ENCODE peak calls at places on chromosomes 16 and 17, in seven cellular contexts. R is GM12878, H is sigmoid colon, W is suprapubic skin, Q is prostate gland, X is SK-N-MC, J is transverse colon. F is an unnamed sample.

GRCh38 chr17:51630101-51630671 is 369.8 kb downstream of the UTP18 start:
- DNase-seq in R (no peak), H (no peak), W (no peak), Q (peak), X (no peak), J (no peak), F (no peak)

GRCh38 chr16:77531741-77532140 is 96.9 kb upstream of the ADAMTS18 start:
- DNase-seq in R (no peak), H (no peak), W (no peak), Q (no peak), X (no peak), J (no peak), F (no peak)

GRCh38 chr17:49343273-49343672 is 18.8 kb downstream of the ZNF652 start:
- DNase-seq in R (no peak), H (no peak), W (no peak), Q (no peak), X (no peak), J (no peak), F (no peak)

GRCh38 chr16:30715777-30716445 is 16.9 kb downstream of the SRCAP start:
- DNase-seq in R (no peak), H (no peak), W (no peak), Q (no peak), X (no peak), J (no peak), F (peak)

GRCh38 chr16:81645303-81645702 is 133.8 kb upstream of the PLCG2 start:
- DNase-seq in R (no peak), H (peak), W (peak), Q (peak), X (no peak), J (peak), F (peak)

GRCh38 chr16:89322381-89323119 is 105.0 kb downstream of the ZNF778 start:
- DNase-seq in R (no peak), H (peak), W (peak), Q (no peak), X (no peak), J (no peak), F (peak)

GRCh38 chr17:33732116-33732515 is 439.0 kb upstream of the ASIC2 start:
- DNase-seq in R (no peak), H (no peak), W (no peak), Q (no peak), X (no peak), J (no peak), F (no peak)

GRCh38 chr17:49450735-49451134 is 36.1 kb upstream of the PHB1 start:
- DNase-seq in R (no peak), H (no peak), W (no peak), Q (no peak), X (peak), J (no peak), F (no peak)

GRCh38 chr16:83967838-83968482 is at the start of gene NECAB2:
- DNase-seq in R (no peak), H (no peak), W (peak), Q (no peak), X (no peak), J (no peak), F (peak)

GRCh38 chr17:11273596-11273995 is 32.6 kb downstream of the SHISA6 start:
- DNase-seq in R (no peak), H (no peak), W (no peak), Q (no peak), X (no peak), J (no peak), F (no peak)

GRCh38 chr17:46013502-46014165 is 14.6 kb downstream of the STH start:
- DNase-seq in R (no peak), H (no peak), W (no peak), Q (no peak), X (no peak), J (no peak), F (peak)

GRCh38 chr17:73335591-73336503 is 24.0 kb upstream of the CDC42EP4 start:
- DNase-seq in R (no peak), H (no peak), W (no peak), Q (no peak), X (no peak), J (peak), F (no peak)

GRCh38 chr17:47810200-47810821 is 11.3 kb downstream of the OSBPL7 start:
- DNase-seq in R (no peak), H (peak), W (peak), Q (no peak), X (no peak), J (peak), F (no peak)

GRCh38 chr17:56987283-56987834 is 9.4 kb downstream of the SCPEP1 start:
- DNase-seq in R (no peak), H (no peak), W (no peak), Q (no peak), X (no peak), J (no peak), F (no peak)

GRCh38 chr17:48997103-48997826 is at the start of gene IGF2BP1:
- DNase-seq in R (no peak), H (no peak), W (no peak), Q (no peak), X (peak), J (no peak), F (no peak)

GRCh38 chr16:70257391-70257790 is 5.7 kb upstream of the EXOSC6 start:
- DNase-seq in R (no peak), H (no peak), W (no peak), Q (no peak), X (no peak), J (no peak), F (no peak)

GRCh38 chr17:32659419-32659842 is 172.6 kb downstream of the CDK5R1 start:
- DNase-seq in R (peak), H (peak), W (peak), Q (peak), X (peak), J (peak), F (peak)

GRCh38 chr17:50316016-50316587 is 29.8 kb upstream of the XYLT2 start:
- DNase-seq in R (peak), H (no peak), W (no peak), Q (no peak), X (peak), J (no peak), F (peak)

GRCh38 chr17:59357929-59358328 is 26.5 kb downstream of the YPEL2 start:
- DNase-seq in R (no peak), H (no peak), W (no peak), Q (no peak), X (no peak), J (no peak), F (no peak)

GRCh38 chr16:86508947-86509758 is 1.2 kb upstream of the FOXF1 start:
- DNase-seq in R (no peak), H (peak), W (no peak), Q (no peak), X (no peak), J (peak), F (no peak)

GRCh38 chr16:83675136-83675535 is 132.6 kb upstream of the HSBP1 start:
- DNase-seq in R (no peak), H (no peak), W (no peak), Q (no peak), X (no peak), J (no peak), F (no peak)

GRCh38 chr17:63843387-63844292 is 1.2 kb upstream of the SMARCD2 start:
- DNase-seq in R (peak), H (peak), W (no peak), Q (peak), X (no peak), J (peak), F (peak)

GRCh38 chr16:62585041-62585545 is 548.9 kb upstream of the CDH8 start:
- DNase-seq in R (no peak), H (no peak), W (no peak), Q (no peak), X (no peak), J (no peak), F (no peak)

GRCh38 chr16:71915350-71915749 is 20.0 kb downstream of the IST1 start:
- DNase-seq in R (no peak), H (no peak), W (no peak), Q (no peak), X (no peak), J (no peak), F (no peak)

GRCh38 chr17:82892869-82893565 is 53.2 kb upstream of the ZNF750 start:
- DNase-seq in R (no peak), H (no peak), W (no peak), Q (no peak), X (no peak), J (peak), F (peak)

GRCh38 chr16:27727941-27728340 is 178.0 kb downstream of the KATNIP start:
- DNase-seq in R (no peak), H (no peak), W (no peak), Q (no peak), X (no peak), J (no peak), F (no peak)

GRCh38 chr16:380837-381787 is 666 bp downstream of the PGAP6 start:
- DNase-seq in R (no peak), H (no peak), W (peak), Q (no peak), X (no peak), J (no peak), F (peak)

GRCh38 chr16:17101646-17102045 is 369.1 kb downstream of the XYLT1 start:
- DNase-seq in R (no peak), H (no peak), W (no peak), Q (no peak), X (no peak), J (no peak), F (no peak)

GRCh38 chr16:3879887-3880564 is 487 bp downstream of the CREBBP start:
- DNase-seq in R (no peak), H (peak), W (peak), Q (peak), X (no peak), J (peak), F (peak)

GRCh38 chr17:31688704-31689103 is 170.3 kb downstream of the COPRS start:
- DNase-seq in R (no peak), H (no peak), W (no peak), Q (no peak), X (no peak), J (no peak), F (no peak)

GRCh38 chr17:34756670-34757021 is 177.3 kb downstream of the TMEM132E start:
- DNase-seq in R (no peak), H (peak), W (no peak), Q (no peak), X (no peak), J (no peak), F (peak)

GRCh38 chr17:8628172-8628571 is 2.4 kb downstream of the MYH10 start:
- DNase-seq in R (no peak), H (no peak), W (no peak), Q (no peak), X (no peak), J (no peak), F (no peak)
- H3K4me3 ChIP-seq in R (no peak), H (no peak), W (no peak), Q (no peak), X (peak), J (no peak), F (no peak)

GRCh38 chr16:50371036-50371716 is 2.4 kb upstream of the BRD7 start:
- DNase-seq in R (no peak), H (no peak), W (no peak), Q (no peak), X (no peak), J (no peak), F (no peak)

GRCh38 chr16:50371936-50372595 is 3.3 kb upstream of the BRD7 start:
- DNase-seq in R (no peak), H (no peak), W (no peak), Q (no peak), X (no peak), J (no peak), F (no peak)

GRCh38 chr16:50368410-50369132 is at the start of gene BRD7:
- DNase-seq in R (no peak), H (no peak), W (no peak), Q (peak), X (no peak), J (peak), F (peak)

GRCh38 chr16:50367777-50368409 is 895 bp downstream of the BRD7 start:
- DNase-seq in R (no peak), H (no peak), W (no peak), Q (no peak), X (no peak), J (no peak), F (no peak)

DNA sequence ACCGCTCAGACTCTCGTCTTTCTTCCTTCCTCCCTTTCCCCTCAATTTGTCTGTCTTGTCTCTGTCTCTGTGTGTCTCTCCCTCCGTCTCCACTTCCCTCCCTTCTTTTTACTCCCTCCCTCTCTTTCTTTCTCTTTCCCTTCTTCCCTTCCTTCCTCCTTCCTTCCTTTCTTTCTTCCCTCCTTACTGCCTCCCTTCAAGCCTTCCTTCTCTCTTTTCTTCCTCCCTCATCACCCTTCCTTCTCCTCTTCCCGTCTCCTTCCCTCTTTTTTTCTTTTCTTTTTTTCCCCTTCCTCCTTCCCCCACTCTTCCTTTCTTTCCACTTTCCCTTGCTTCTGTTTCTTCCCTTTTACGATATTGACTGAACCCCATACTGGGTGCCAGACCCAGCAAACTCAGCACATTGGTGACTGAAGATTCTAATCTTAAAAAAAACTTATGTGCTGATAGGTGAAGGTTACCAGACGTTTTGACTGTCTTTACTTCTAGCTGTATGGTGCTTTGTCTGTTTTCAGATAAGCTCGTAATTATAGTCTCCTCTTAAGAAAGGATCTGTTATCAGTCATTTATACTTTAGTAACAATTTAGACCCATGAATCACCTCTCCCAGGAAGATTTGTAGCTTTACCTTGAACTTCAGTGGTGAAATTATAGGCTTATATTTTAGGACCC is 481 bp upstream of the BRD7 start:
- DNase-seq in R (no peak), H (no peak), W (no peak), Q (no peak), X (no peak), J (no peak), F (no peak)
- H3K27ac ChIP-seq in R (no peak), H (peak), W (peak), Q (no peak), X (no peak), J (peak), F (peak)

GRCh38 chr17:28861393-28862203 is 6.8 kb downstream of the ERAL1 start:
- DNase-seq in R (no peak), H (no peak), W (no peak), Q (no peak), X (no peak), J (peak), F (no peak)
- TF ChIP-seq POLR2AphosphoS5 in R (no peak), H (no peak), W (no peak), Q (no peak), X (no peak), J (no peak), F (no peak)

GRCh38 chr16:56189990-56190902 is 1.0 kb upstream of the GNAO1 start:
- DNase-seq in R (no peak), H (no peak), W (no peak), Q (no peak), X (no peak), J (no peak), F (peak)
- H3K4me3 ChIP-seq in R (no peak), H (peak), W (peak), Q (peak), X (peak), J (peak), F (peak)

DNA sequence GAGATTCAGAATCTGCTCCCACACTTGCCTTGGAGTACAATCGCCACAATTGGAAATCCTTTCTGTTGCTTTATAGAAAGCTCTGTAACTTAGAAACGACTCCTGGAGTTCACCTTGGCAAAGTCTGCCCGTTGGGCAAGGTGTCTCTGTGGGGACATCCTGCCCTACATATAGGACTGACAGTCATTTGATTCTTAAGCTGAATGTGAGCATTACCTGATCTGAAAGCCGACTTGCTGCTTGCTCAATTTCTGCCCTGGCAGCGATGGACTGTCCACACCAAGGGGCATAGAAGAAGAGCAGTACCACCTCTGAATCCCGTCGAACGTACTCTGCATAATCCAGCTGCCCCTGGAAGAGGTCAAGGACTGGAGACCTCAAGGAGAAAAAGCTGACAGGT is 6.9 kb downstream of the TXNDC11 start:
- DNase-seq in R (no peak), H (no peak), W (no peak), Q (no peak), X (no peak), J (no peak), F (no peak)
- H3K27ac ChIP-seq in R (peak), H (no peak), W (no peak), Q (no peak), X (no peak), J (peak), F (no peak)